ENCODE peak calls at places on chromosomes 11 and 22, in ten cellular contexts. A is prostate gland, W is NB4, K is uterus, U is K562, H is GM12878, J is esophagus squamous epithelium, S is H1, X is body of pancreas, V is A549. C is an unnamed sample.

GRCh38 chr11:45606514-45607024 is 58.9 kb downstream of the CHST1 start:
- DNase-seq in S (peak), V (no peak), J (no peak), A (no peak), K (no peak), U (no peak), H (no peak), X (no peak), W (no peak), C (no peak)

GRCh38 chr11:46493786-46494185 is 100.0 kb downstream of the AMBRA1 start:
- DNase-seq in U (no peak), V (no peak), W (no peak), H (no peak), X (no peak), A (no peak), J (no peak), S (no peak), K (peak), C (no peak)

GRCh38 chr11:128334311-128335044 is 252.9 kb downstream of the ETS1 start:
- DNase-seq in X (no peak), S (no peak), A (no peak), V (no peak), K (no peak), J (no peak), U (no peak), H (no peak), W (peak), C (no peak)

GRCh38 chr22:32758866-32759385 is 42.6 kb upstream of the TIMP3 start:
- DNase-seq in V (no peak), X (no peak), U (no peak), S (no peak), H (no peak), J (no peak), W (no peak), A (no peak), K (no peak), C (no peak)

GRCh38 chr22:44583076-44583760 is 85.2 kb upstream of the RTL6 start:
- DNase-seq in X (no peak), A (no peak), K (peak), J (no peak), H (no peak), V (peak), U (no peak), W (peak), S (no peak), C (no peak)

GRCh38 chr11:125903753-125904659 is at the start of gene DDX25:
- DNase-seq in J (no peak), S (peak), K (no peak), A (no peak), H (no peak), X (no peak), W (no peak), U (no peak), V (no peak), C (no peak)

GRCh38 chr22:37328017-37328416 is 45.7 kb downstream of the CYTH4 start:
- DNase-seq in H (no peak), U (no peak), A (no peak), V (peak), X (no peak), W (no peak), S (no peak), K (no peak), J (no peak), C (no peak)

GRCh38 chr11:62560566-62561103 is 13.1 kb downstream of the EEF1G start:
- DNase-seq in H (no peak), A (peak), X (peak), W (peak), V (peak), K (peak), U (peak), S (peak), J (no peak), C (peak)

GRCh38 chr22:36245805-36246356 is 6.6 kb upstream of the APOL2 start:
- DNase-seq in J (no peak), U (no peak), W (no peak), A (no peak), K (no peak), V (no peak), S (no peak), X (no peak), H (no peak), C (no peak)

GRCh38 chr11:62464655-62465054 is 45.8 kb downstream of the SCGB1A1 start:
- DNase-seq in U (no peak), H (peak), W (no peak), K (no peak), A (no peak), S (no peak), J (no peak), V (no peak), X (no peak), C (no peak)

GRCh38 chr11:73273246-73273890 is 1.2 kb downstream of the P2RY6 start:
- DNase-seq in X (no peak), H (no peak), V (no peak), A (no peak), J (no peak), W (no peak), S (no peak), U (no peak), K (no peak), C (no peak)

GRCh38 chr11:7846003-7846402 is 49.3 kb upstream of the OR5P2 start:
- DNase-seq in U (no peak), K (no peak), H (no peak), A (no peak), S (no peak), X (no peak), V (no peak), J (no peak), W (no peak), C (no peak)

GRCh38 chr11:11407065-11407737 is 54.2 kb upstream of the CSNK2A3 start:
- DNase-seq in A (no peak), K (peak), X (no peak), U (no peak), J (no peak), W (peak), V (no peak), H (no peak), S (no peak), C (peak)

GRCh38 chr11:20620988-20621387 is 21.6 kb downstream of the SLC6A5 start:
- DNase-seq in X (no peak), J (no peak), W (no peak), V (no peak), S (no peak), A (no peak), H (no peak), U (no peak), K (no peak), C (no peak)

GRCh38 chr22:23608583-23608982 is 23.5 kb downstream of the DRICH1 start:
- DNase-seq in S (peak), K (no peak), J (no peak), W (peak), X (no peak), V (no peak), H (no peak), U (peak), A (no peak), C (no peak)

GRCh38 chr11:79708319-79708928 is 267.6 kb upstream of the TENM4 start:
- DNase-seq in J (no peak), U (no peak), K (no peak), W (peak), H (peak), S (peak), V (peak), A (no peak), X (no peak), C (no peak)

GRCh38 chr11:19777342-19778102 is 64.9 kb downstream of the NAV2 start:
- DNase-seq in U (no peak), S (no peak), W (no peak), K (no peak), J (no peak), A (no peak), X (peak), V (peak), H (peak), C (no peak)

DNA sequence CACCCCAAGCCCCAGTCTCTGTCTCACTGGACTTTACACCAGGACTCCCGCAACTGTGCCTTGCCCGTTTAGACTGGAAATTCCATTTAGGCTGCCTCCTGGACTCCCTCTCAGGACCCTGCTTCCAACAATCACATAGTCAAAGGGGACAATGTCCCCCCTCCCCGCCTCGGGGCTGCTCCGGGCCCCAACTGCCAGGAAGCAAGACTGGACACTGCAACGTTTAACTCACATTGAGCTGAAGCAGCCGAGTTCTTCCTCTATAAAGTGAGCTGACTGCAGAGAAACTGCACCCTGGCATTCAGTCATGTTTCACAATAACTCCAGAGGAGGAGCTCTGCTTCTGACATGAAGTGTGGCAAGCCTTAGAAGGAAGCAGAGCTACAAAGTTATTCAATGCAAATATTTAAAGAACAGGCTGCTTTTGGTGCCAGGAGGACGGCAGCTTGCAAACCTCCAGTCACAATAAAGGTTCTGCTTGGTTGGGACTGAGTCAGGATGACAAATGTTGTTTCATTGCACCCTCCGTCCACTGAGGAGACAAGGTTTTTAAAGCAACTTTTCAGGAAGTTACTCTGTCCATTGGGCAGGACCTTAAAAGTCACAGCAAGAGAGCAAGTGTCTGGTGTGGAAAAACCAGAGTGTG is 19.9 kb downstream of the PACSIN2 start:
- DNase-seq in U (no peak), V (peak), K (peak), H (peak), S (no peak), A (peak), X (peak), J (no peak), W (peak), C (peak)
- H3K4me3 ChIP-seq in U (no peak), V (peak), K (no peak), H (peak), S (no peak), A (peak), X (no peak), J (no peak), W (peak), C (no peak)

GRCh38 chr22:20498913-20499312 is 3.3 kb upstream of the KLHL22 start:
- DNase-seq in U (no peak), K (no peak), A (no peak), X (no peak), J (no peak), S (no peak), V (no peak), W (no peak), H (no peak), C (no peak)

GRCh38 chr22:20497426-20497825 is 1.8 kb upstream of the KLHL22 start:
- DNase-seq in H (no peak), W (no peak), V (no peak), U (no peak), J (no peak), K (no peak), X (no peak), A (no peak), S (no peak), C (no peak)

GRCh38 chr22:20494978-20495860 is at the start of gene KLHL22:
- DNase-seq in V (no peak), U (peak), J (no peak), A (no peak), S (peak), K (no peak), H (no peak), W (peak), X (peak), C (no peak)

GRCh38 chr22:20499769-20500168 is 4.2 kb upstream of the KLHL22 start:
- DNase-seq in X (no peak), A (no peak), W (no peak), J (no peak), K (no peak), U (no peak), S (no peak), V (no peak), H (no peak), C (no peak)

GRCh38 chr22:20495861-20496681 is 476 bp upstream of the KLHL22 start:
- DNase-seq in V (peak), W (peak), A (peak), U (peak), H (peak), K (peak), J (peak), X (peak), S (peak), C (peak)
- TF ChIP-seq POLR2A in V (peak), W (no peak), A (peak), U (no peak), H (peak), K (peak), J (peak), X (peak), S (no peak), C (peak)

DNA sequence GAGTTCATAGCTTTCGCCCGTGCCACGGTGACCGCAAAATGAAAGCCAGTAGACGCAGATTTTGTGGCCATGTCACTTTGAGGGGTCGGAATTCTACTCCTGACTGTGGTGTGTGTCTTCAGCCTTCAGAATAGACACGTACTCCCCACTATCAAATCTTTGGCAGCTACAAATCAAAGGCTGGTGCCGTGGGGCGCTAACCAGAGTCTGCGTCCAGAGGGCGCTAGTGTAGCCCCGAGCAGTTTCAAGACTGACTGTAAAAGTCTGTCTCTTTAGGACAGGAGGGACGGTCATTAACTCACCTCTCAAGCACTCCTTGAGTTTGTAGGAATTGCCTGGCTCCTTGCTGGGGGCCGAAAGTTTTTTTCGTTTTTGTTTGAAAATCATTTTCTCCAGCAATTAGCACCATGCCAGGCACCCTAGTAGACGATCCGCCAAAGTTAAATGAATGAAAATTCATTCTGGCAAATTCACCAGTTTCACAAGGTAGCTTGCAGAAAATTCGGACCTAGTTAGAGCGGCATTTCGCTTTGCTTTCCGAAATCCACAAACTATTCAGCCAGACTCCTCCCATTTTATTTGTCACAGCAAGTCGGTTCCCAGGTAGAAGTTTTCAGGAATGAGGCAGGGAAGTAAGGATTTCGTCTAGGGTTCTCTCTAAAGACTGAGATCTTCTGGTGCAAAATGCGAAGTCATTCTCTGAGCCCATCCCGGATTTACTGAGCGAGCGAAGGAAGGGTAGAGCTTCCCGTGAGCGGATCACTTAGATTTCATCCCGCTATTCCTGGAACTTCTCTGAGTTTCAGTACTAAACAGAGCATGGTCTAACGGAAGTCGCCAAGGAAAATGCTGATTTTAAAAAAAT is 2.8 kb upstream of the CALCA start:
- DNase-seq in H (no peak), X (peak), V (peak), W (peak), A (no peak), S (peak), K (no peak), U (peak), J (no peak), C (peak)
- TF ChIP-seq CTCF in H (peak), X (peak), V (peak), W (peak), A (no peak), S (peak), K (no peak), U (peak), J (peak), C (peak)

GRCh38 chr11:77705195-77705876 is 67.7 kb upstream of the CLNS1A start:
- DNase-seq in H (no peak), V (peak), U (peak), K (no peak), W (peak), J (no peak), A (no peak), X (no peak), S (no peak), C (no peak)

GRCh38 chr11:77705877-77706579 is 68.4 kb upstream of the CLNS1A start:
- DNase-seq in K (no peak), A (no peak), J (no peak), H (no peak), W (no peak), U (no peak), V (no peak), X (no peak), S (no peak), C (no peak)

DNA sequence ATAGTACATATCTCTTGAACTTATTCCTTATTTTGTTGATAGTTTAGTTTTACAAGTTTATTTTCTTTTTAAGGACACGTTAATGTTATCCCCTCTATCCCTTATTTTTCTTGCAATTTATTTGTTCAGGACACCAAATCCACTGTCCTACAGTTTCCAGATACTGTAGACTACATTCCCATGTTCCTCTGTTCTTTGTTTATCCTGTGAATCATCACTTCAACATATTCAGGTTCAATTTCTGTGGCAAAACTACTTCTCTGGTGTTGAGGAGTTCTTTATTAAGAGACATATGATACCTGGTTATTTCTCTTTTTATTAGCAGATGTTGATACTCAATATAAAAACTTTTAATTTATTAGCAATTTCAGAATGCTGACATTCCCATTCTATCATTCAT is 72.8 kb upstream of the CLNS1A start:
- DNase-seq in J (no peak), U (no peak), S (no peak), V (peak), A (no peak), H (no peak), X (no peak), K (no peak), W (no peak), C (no peak)
- H3K4me3 ChIP-seq in J (no peak), U (no peak), S (no peak), V (no peak), A (no peak), H (no peak), X (no peak), K (no peak), W (no peak), C (no peak)

GRCh38 chr22:27462190-27462589 is 339.4 kb downstream of the MN1 start:
- DNase-seq in V (no peak), X (no peak), S (no peak), W (no peak), K (no peak), U (no peak), A (no peak), H (no peak), J (no peak), C (no peak)

GRCh38 chr22:27468712-27469111 is 332.8 kb downstream of the MN1 start:
- DNase-seq in V (no peak), A (no peak), H (no peak), U (no peak), J (no peak), K (no peak), W (no peak), X (no peak), S (no peak), C (no peak)

GRCh38 chr22:27463121-27463520 is 338.4 kb downstream of the MN1 start:
- DNase-seq in W (no peak), V (no peak), A (no peak), X (no peak), J (no peak), U (no peak), K (no peak), H (no peak), S (no peak), C (no peak)

GRCh38 chr22:27467039-27467438 is 334.5 kb downstream of the MN1 start:
- DNase-seq in V (no peak), W (no peak), A (no peak), S (no peak), X (no peak), K (no peak), H (no peak), U (no peak), J (no peak), C (no peak)

DNA sequence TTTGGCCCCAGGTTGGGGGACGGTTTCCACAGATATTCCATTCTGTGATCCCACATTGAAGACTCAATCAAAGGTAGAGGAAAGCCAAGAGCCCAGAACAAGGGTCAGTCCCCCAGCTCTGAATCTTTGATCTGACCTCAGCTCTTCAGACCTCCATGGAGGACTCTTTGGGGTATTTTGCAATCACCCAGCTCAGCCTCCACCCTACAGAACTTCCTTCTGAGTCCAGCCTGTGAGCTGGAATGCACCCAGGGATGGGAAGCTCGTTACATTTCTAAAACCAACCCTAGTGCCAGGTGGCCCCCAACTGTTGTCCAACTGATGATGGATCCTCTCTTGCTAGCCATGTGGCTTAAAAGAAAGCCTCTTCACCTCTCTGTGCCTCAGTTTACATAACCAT is 335.3 kb downstream of the MN1 start:
- DNase-seq in H (no peak), V (no peak), K (no peak), U (no peak), A (no peak), J (no peak), X (no peak), S (no peak), W (no peak), C (no peak)
- TF ChIP-seq POLR2A in H (no peak), V (no peak), K (no peak), U (no peak), A (no peak), J (no peak), X (no peak), S (no peak), W (no peak), C (no peak)

DNA sequence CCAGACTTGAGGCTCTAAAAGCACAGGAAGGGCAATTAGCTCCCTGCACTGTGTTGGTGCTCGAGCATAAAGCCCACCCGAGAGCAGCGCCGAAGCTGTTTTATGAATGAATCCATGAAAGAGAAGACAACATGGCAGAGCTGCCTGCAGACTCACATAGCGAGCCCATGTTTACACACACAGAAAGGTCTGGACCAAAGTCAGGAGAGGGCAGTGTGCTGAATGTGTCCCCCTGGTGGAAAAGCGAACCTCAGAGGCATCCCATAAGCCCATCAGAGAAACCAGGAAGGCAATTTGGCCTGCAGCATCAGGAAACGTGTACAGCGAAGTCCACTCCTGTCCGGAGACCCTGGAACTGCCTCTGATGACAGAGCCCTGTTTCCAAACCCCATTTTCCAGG is 37.1 kb downstream of the CHRDL2 start:
- DNase-seq in V (no peak), A (no peak), H (no peak), X (no peak), W (no peak), K (no peak), S (no peak), J (no peak), U (no peak), C (no peak)
- TF ChIP-seq CTCF in V (peak), A (no peak), H (no peak), X (no peak), W (no peak), K (no peak), S (peak), J (no peak), U (peak), C (no peak)